ENCODE peak calls at places on chromosomes 11 and 22, in ten cellular contexts. P, H, I, Y, A, F, T, B, J and R are unnamed samples.

GRCh38 chr11:131595812-131596211 is 225.4 kb downstream of the NTM start:
- DNase-seq in P (no peak), H (no peak), I (no peak), Y (no peak), A (no peak), F (no peak), T (no peak), B (no peak), J (no peak), R (no peak)

GRCh38 chr11:111426615-111427014 is 47.5 kb upstream of the POU2AF1 start:
- DNase-seq in P (no peak), H (no peak), I (no peak), Y (peak; percentile 43), A (no peak), F (no peak), T (no peak), B (no peak), J (no peak), R (no peak)

GRCh38 chr11:70868341-70868885 is 384.0 kb downstream of the SHANK2 start:
- DNase-seq in P (no peak), H (no peak), I (no peak), Y (no peak), A (no peak), F (no peak), T (no peak), B (no peak), J (no peak), R (no peak)

GRCh38 chr22:45848904-45849303 is 128.1 kb downstream of the WNT7B start:
- DNase-seq in P (no peak), H (no peak), I (no peak), Y (no peak), A (no peak), F (no peak), T (no peak), B (no peak), J (no peak), R (no peak)

GRCh38 chr11:103295704-103296103 is 186.5 kb downstream of the DYNC2H1 start:
- DNase-seq in P (no peak), H (no peak), I (no peak), Y (no peak), A (no peak), F (no peak), T (no peak), B (peak; percentile 11), J (no peak), R (no peak)

GRCh38 chr22:40001104-40001503 is 6.3 kb downstream of the FAM83F start:
- DNase-seq in P (no peak), H (no peak), I (no peak), Y (no peak), A (no peak), F (no peak), T (no peak), B (no peak), J (no peak), R (no peak)

GRCh38 chr22:31337178-31337577 is 9.0 kb downstream of the PATZ1 start:
- DNase-seq in P (no peak), H (no peak), I (no peak), Y (no peak), A (no peak), F (no peak), T (no peak), B (peak; percentile 22), J (no peak), R (peak; percentile 71)

GRCh38 chr11:128472128-128473110 is 114.9 kb downstream of the ETS1 start:
- DNase-seq in P (no peak), H (no peak), I (no peak), Y (no peak), A (no peak), F (no peak), T (no peak), B (peak; percentile 84), J (peak; percentile 77), R (peak; percentile 73)

GRCh38 chr11:93481279-93481678 is 61.9 kb downstream of the SMCO4 start:
- DNase-seq in P (no peak), H (no peak), I (no peak), Y (no peak), A (no peak), F (no peak), T (no peak), B (no peak), J (no peak), R (no peak)

GRCh38 chr11:121688860-121689614 is 236.3 kb upstream of the SORL1-AS1 start:
- DNase-seq in P (no peak), H (no peak), I (no peak), Y (no peak), A (no peak), F (no peak), T (no peak), B (no peak), J (no peak), R (peak; percentile 41)

GRCh38 chr11:77590194-77590591 is 440 bp downstream of the AQP11 start:
- DNase-seq in P (peak; percentile 60), H (no peak), I (peak; percentile 18), Y (no peak), A (peak; percentile 31), F (no peak), T (no peak), B (peak; percentile 59), J (peak; percentile 17), R (peak; percentile 39)

GRCh38 chr22:36753916-36754315 is 22.0 kb downstream of the IFT27 start:
- DNase-seq in P (no peak), H (peak; percentile 81), I (no peak), Y (no peak), A (no peak), F (no peak), T (no peak), B (no peak), J (no peak), R (no peak)

GRCh38 chr11:65130631-65131416 is 3.5 kb downstream of the SYVN1 start:
- DNase-seq in P (no peak), H (peak; percentile 90), I (no peak), Y (no peak), A (no peak), F (no peak), T (no peak), B (no peak), J (no peak), R (no peak)

GRCh38 chr22:39535831-39536449 is 3.4 kb upstream of the RPS19BP1 start:
- DNase-seq in P (no peak), H (no peak), I (no peak), Y (no peak), A (no peak), F (no peak), T (no peak), B (no peak), J (no peak), R (no peak)

GRCh38 chr11:117410861-117411725 is 83.4 kb downstream of the CEP164 start:
- DNase-seq in P (no peak), H (no peak), I (no peak), Y (no peak), A (no peak), F (peak; percentile 77), T (no peak), B (no peak), J (no peak), R (no peak)

GRCh38 chr22:49904040-49904369 is 14.2 kb downstream of the ALG12 start:
- DNase-seq in P (no peak), H (peak; percentile 83), I (no peak), Y (no peak), A (no peak), F (no peak), T (no peak), B (no peak), J (no peak), R (no peak)

GRCh38 chr11:111463276-111463675 is 48.9 kb downstream of the BTG4 start:
- DNase-seq in P (no peak), H (no peak), I (no peak), Y (no peak), A (no peak), F (no peak), T (no peak), B (no peak), J (no peak), R (no peak)

GRCh38 chr11:111663820-111664219 is 61.6 kb downstream of the SIK2 start:
- DNase-seq in P (no peak), H (no peak), I (peak; percentile 48), Y (no peak), A (peak; percentile 58), F (no peak), T (no peak), B (peak; percentile 25), J (no peak), R (peak; percentile 46)

GRCh38 chr11:94813436-94813720 is 45.2 kb downstream of the AMOTL1 start:
- DNase-seq in P (no peak), H (no peak), I (no peak), Y (no peak), A (no peak), F (no peak), T (no peak), B (no peak), J (no peak), R (no peak)

GRCh38 chr11:111922803-111923202 is 4.1 kb downstream of the C11orf52 start:
- DNase-seq in P (peak; percentile 75), H (no peak), I (peak; percentile 99), Y (no peak), A (peak; percentile 78), F (no peak), T (no peak), B (peak; percentile 89), J (no peak), R (peak; percentile 75)

GRCh38 chr11:117875397-117876048 is 935 bp downstream of the FXYD6 start:
- DNase-seq in P (no peak), H (no peak), I (no peak), Y (peak; percentile 27), A (no peak), F (peak; percentile 79), T (no peak), B (no peak), J (peak; percentile 20), R (no peak)

GRCh38 chr11:125078516-125079140 is 15.5 kb downstream of the SLC37A2 start:
- DNase-seq in P (no peak), H (no peak), I (no peak), Y (no peak), A (no peak), F (no peak), T (no peak), B (no peak), J (no peak), R (no peak)

GRCh38 chr11:2580444-2581050 is 119.2 kb downstream of the KCNQ1OT1 start:
- DNase-seq in P (peak; percentile 14), H (peak; percentile 89), I (no peak), Y (no peak), A (no peak), F (peak; percentile 30), T (no peak), B (no peak), J (peak; percentile 6), R (no peak)

GRCh38 chr11:31870609-31871309 is 59.6 kb upstream of the PAX6 start:
- DNase-seq in P (peak; percentile 47), H (no peak), I (peak; percentile 11), Y (peak; percentile 48), A (peak; percentile 32), F (peak; percentile 49), T (peak; percentile 14), B (peak; percentile 36), J (no peak), R (peak; percentile 43)

GRCh38 chr11:844693-845644 is 2.3 kb downstream of the TSPAN4 start:
- DNase-seq in P (peak; percentile 78), H (no peak), I (peak; percentile 97), Y (no peak), A (peak; percentile 94), F (peak; percentile 82), T (peak; percentile 82), B (peak; percentile 94), J (no peak), R (peak; percentile 91)

GRCh38 chr22:19882446-19883381 is 28.0 kb upstream of the GNB1L start:
- DNase-seq in P (no peak), H (peak; percentile 76), I (no peak), Y (no peak), A (no peak), F (peak; percentile 29), T (no peak), B (no peak), J (peak; percentile 7), R (no peak)

GRCh38 chr11:103530257-103530656 is 421.0 kb downstream of the DYNC2H1 start:
- DNase-seq in P (no peak), H (no peak), I (no peak), Y (no peak), A (no peak), F (no peak), T (no peak), B (peak; percentile 28), J (no peak), R (peak; percentile 33)

GRCh38 chr22:39535302-39535805 is 2.8 kb upstream of the RPS19BP1 start:
- DNase-seq in P (no peak), H (no peak), I (no peak), Y (no peak), A (no peak), F (no peak), T (no peak), B (no peak), J (no peak), R (no peak)